ENCODE peak calls at places on chromosomes 5 and 9, in nine cellular contexts. H is PC-3; U is Peyer's patch; X is CD8-positive, alpha-beta T cell; N is mammary epithelial cell; F is cardiac muscle cell; S is hepatocyte; Q is fibroblast of lung; Y is heart left ventricle. P is an unnamed sample.

GRCh38 chr9:89356782-89357181 is 38.5 kb downstream of the SECISBP2 start:
- DNase-seq in S (no peak), U (no peak), Q (no peak), N (no peak), Y (no peak), X (no peak), H (no peak), F (no peak), P (no peak)

GRCh38 chr9:93713716-93714115 is 137.3 kb downstream of the PHF2 start:
- DNase-seq in H (no peak), N (peak; percentile 16), Y (no peak), U (no peak), F (no peak), X (no peak), S (no peak), Q (no peak), P (peak; percentile 42)

GRCh38 chr5:137344723-137345322 is 154.3 kb downstream of the SPOCK1 start:
- DNase-seq in N (peak; percentile 39), X (no peak), Y (no peak), U (no peak), H (peak; percentile 76), F (peak; percentile 85), Q (peak; percentile 52), S (peak; percentile 39), P (no peak)

GRCh38 chr5:134649163-134649916 is 755 bp downstream of the SEC24A start:
- DNase-seq in Y (no peak), H (no peak), S (peak; percentile 41), U (no peak), X (peak; percentile 6), F (no peak), N (peak; percentile 23), Q (no peak), P (no peak)

GRCh38 chr9:91978739-91979414 is 28.8 kb upstream of the ROR2 start:
- DNase-seq in N (peak; percentile 62), H (peak; percentile 46), Q (peak; percentile 92), Y (no peak), U (no peak), X (no peak), S (peak; percentile 43), F (peak; percentile 91), P (peak; percentile 49)

GRCh38 chr9:121278535-121279169 is 10.7 kb downstream of the GSN start:
- DNase-seq in Q (peak; percentile 99), S (peak; percentile 84), Y (peak; percentile 76), F (peak; percentile 97), H (peak; percentile 87), U (no peak), X (no peak), N (peak; percentile 98), P (peak; percentile 97)

GRCh38 chr9:10146517-10147331 is 466.1 kb downstream of the PTPRD start:
- DNase-seq in X (no peak), S (no peak), U (no peak), H (no peak), Y (no peak), F (no peak), N (no peak), Q (no peak), P (peak; percentile 45)

GRCh38 chr9:130024597-130024994 is 18.4 kb downstream of the FNBP1 start:
- DNase-seq in U (no peak), H (peak; percentile 94), F (no peak), S (no peak), X (no peak), N (peak; percentile 73), Q (peak; percentile 70), Y (no peak), P (no peak)

GRCh38 chr5:150649828-150650712 is 9.6 kb downstream of the SYNPO start:
- DNase-seq in S (no peak), H (no peak), U (no peak), Y (peak; percentile 15), X (no peak), F (no peak), N (no peak), Q (no peak), P (no peak)

GRCh38 chr9:134474058-134474370 is 147.8 kb downstream of the RXRA start:
- DNase-seq in F (peak; percentile 70), N (no peak), H (no peak), Y (peak; percentile 67), X (no peak), S (no peak), Q (peak; percentile 56), U (no peak), P (no peak)

GRCh38 chr5:174175869-174176268 is 130.4 kb downstream of the NSG2 start:
- DNase-seq in Y (no peak), Q (peak; percentile 42), X (no peak), N (no peak), U (no peak), S (no peak), F (no peak), H (no peak), P (no peak)

GRCh38 chr5:132134384-132134783 is 60.8 kb downstream of the CSF2 start:
- DNase-seq in F (peak; percentile 40), H (peak; percentile 59), Q (peak; percentile 17), Y (no peak), X (no peak), U (no peak), S (no peak), N (peak; percentile 73), P (peak; percentile 49)

GRCh38 chr5:43416988-43417394 is 4.8 kb upstream of the CCL28 start:
- DNase-seq in U (no peak), Q (no peak), S (no peak), F (no peak), N (no peak), X (no peak), H (no peak), Y (no peak), P (no peak)

GRCh38 chr9:88826651-88827245 is 164.5 kb upstream of the S1PR3 start:
- DNase-seq in U (no peak), H (no peak), S (no peak), Q (peak; percentile 96), F (peak; percentile 92), N (peak; percentile 53), X (no peak), Y (no peak), P (no peak)

GRCh38 chr5:138752341-138752950 is 779 bp upstream of the CTNNA1 start:
- DNase-seq in N (peak; percentile 16), S (peak; percentile 37), H (peak; percentile 37), X (no peak), Q (peak; percentile 17), Y (peak; percentile 20), F (peak; percentile 25), U (no peak), P (peak; percentile 17)

GRCh38 chr5:83401122-83401620 is 70.4 kb upstream of the VCAN start:
- DNase-seq in F (peak; percentile 18), Y (no peak), Q (no peak), U (no peak), S (no peak), X (no peak), N (no peak), H (no peak), P (no peak)

GRCh38 chr9:87786876-87787275 is 61.0 kb downstream of the CTSL start:
- DNase-seq in X (no peak), Q (no peak), U (no peak), F (no peak), Y (no peak), H (no peak), S (no peak), N (no peak), P (no peak)

GRCh38 chr5:12645582-12645981 is 741.3 kb upstream of the CTNND2 start:
- DNase-seq in F (no peak), N (no peak), X (no peak), H (no peak), U (no peak), S (no peak), Q (no peak), Y (no peak), P (no peak)

DNA sequence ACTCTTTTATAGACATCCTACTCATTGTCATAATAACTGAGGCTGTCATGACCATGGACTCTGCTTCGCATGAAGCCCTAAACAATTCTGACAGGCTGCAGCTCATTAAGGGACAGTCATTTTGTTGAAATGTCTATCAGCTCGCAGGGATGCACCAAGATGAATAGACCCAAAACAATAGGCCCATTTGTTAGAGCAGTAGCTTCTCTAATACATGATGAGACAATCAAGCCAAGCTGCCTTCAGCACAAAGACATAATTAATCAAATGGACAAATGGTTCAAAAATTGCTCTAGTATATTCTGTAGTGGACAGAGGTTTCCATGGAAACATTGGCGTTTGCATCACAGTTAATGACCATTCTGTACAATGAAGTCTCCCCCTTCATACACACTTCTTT is 274.6 kb downstream of the ANXA1 start:
- DNase-seq in Q (no peak), N (no peak), F (no peak), U (no peak), Y (no peak), X (no peak), H (no peak), S (no peak), P (no peak)
- H3K27ac ChIP-seq in Q (no peak overlapping the region), N (no peak overlapping the region), F (no peak overlapping the region), U (no peak overlapping the region), Y (no peak overlapping the region), X (no peak overlapping the region), H (no peak overlapping the region), S (no peak overlapping the region), P (no peak overlapping the region)

DNA sequence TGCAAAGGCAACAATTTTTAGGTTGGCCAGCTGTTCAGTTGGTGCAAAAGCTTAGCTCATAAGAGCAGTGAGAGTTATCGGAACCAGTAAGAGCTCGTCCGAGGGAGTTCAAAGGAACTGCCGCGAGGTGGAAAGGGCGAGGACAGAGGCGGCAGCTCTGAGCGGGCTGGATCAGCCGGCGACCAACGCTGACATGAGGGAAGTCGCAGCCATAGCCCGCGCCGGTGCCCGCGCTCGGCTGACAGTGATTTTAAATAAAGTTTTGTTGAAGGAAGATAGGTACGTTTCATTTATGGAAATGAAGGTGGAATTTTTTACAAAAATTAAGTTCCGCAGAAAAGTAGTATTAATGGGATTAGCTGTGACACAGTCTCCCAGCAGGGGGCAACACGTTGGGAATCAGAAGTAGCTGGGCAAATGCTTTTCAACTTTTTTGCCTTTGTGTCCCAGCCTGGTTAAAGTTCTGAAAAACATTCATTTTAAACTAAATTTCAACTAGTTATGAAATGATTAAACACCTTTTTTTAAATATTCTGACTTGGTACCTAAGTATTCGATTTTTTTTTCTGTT is 43.2 kb downstream of the FBXO4 start:
- DNase-seq in S (no peak), U (no peak), H (no peak), Q (no peak), Y (no peak), X (no peak), N (no peak), F (no peak), P (no peak)
- TF ChIP-seq CTCF in S (no peak), U (no peak), H (peak; percentile 63), Q (no peak), Y (no peak), X (no peak), N (no peak), F (no peak), P (peak; percentile 20)

DNA sequence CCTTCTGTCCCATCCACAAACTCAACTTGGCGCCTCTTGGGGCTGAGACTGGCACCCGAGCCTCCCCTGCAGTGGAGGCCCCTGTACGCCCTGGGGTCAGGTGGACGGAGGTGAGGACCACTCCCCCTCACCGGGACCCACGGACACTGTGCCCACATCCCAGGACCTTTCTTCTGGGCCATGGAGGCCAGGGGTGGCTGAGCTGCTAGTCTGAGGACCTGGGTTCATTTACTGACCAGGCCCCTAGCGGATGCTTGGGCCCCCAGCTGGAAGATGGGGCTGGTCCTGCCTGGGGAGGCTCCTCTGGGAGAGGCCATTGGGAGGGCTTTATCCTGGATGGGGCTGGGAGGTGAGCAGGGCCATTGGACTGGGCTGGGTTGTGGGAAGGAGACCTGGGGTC is 16.9 kb upstream of the SLC6A19 start:
- DNase-seq in S (no peak), N (no peak), U (no peak), X (no peak), F (no peak), Q (no peak), H (no peak), Y (no peak), P (no peak)
- H3K4me1 ChIP-seq in S (peaks cover 50% of the 10 kb centered on the region), N (no peaks in the 10 kb centered on the region), U (no peaks in the 10 kb centered on the region), X (no peaks in the 10 kb centered on the region), F (peaks cover 49% of the 10 kb centered on the region), Q (no peaks in the 10 kb centered on the region), H (no peaks in the 10 kb centered on the region), Y (no peaks in the 10 kb centered on the region), P (no peaks in the 10 kb centered on the region)

GRCh38 chr5:57493034-57493433 is 10.4 kb upstream of the ACTBL2 start:
- DNase-seq in N (no peak), Q (peak; percentile 66), Y (no peak), F (peak; percentile 28), U (no peak), S (no peak), H (peak; percentile 48), X (no peak), P (no peak)
- H3K27ac ChIP-seq in N (no peak overlapping the region), Q (no peak overlapping the region), Y (no peak overlapping the region), F (no peak overlapping the region), U (no peak overlapping the region), S (no peak overlapping the region), H (no peak overlapping the region), X (no peak overlapping the region), P (no peak overlapping the region)